ENCODE peak calls at places on chromosome 12, in seven cellular contexts. One of them, this sample, is unnamed.

GRCh38 chr12:114993202-114993601 is 309.2 kb upstream of the TBX3 start:
- DNase-seq in Caco-2: no peak
- DNase-seq in activated CD4-positive, alpha-beta T cell treated with anti-CD3 and anti-CD28 coated beads for 1 hour: no peak
- DNase-seq in Caki2: no peak
- DNase-seq in psoas muscle: no peak
- DNase-seq in astrocyte of the spinal cord: no peak
- DNase-seq in aorta: no peak
- DNase-seq in this sample: no peak

GRCh38 chr12:114245555-114245954 is 160.4 kb downstream of the TBX5 start:
- DNase-seq in Caco-2: no peak
- DNase-seq in activated CD4-positive, alpha-beta T cell treated with anti-CD3 and anti-CD28 coated beads for 1 hour: no peak
- DNase-seq in Caki2: no peak
- DNase-seq in psoas muscle: no peak
- DNase-seq in astrocyte of the spinal cord: no peak
- DNase-seq in aorta: no peak
- DNase-seq in this sample: no peak

GRCh38 chr12:14948672-14949071 is 10.3 kb upstream of the ERP27 start:
- DNase-seq in Caco-2: no peak
- DNase-seq in activated CD4-positive, alpha-beta T cell treated with anti-CD3 and anti-CD28 coated beads for 1 hour: no peak
- DNase-seq in Caki2: peak
- DNase-seq in psoas muscle: no peak
- DNase-seq in astrocyte of the spinal cord: peak
- DNase-seq in aorta: no peak
- DNase-seq in this sample: no peak

GRCh38 chr12:124392271-124392990 is 97.5 kb downstream of the RFLNA start:
- DNase-seq in Caco-2: no peak
- DNase-seq in activated CD4-positive, alpha-beta T cell treated with anti-CD3 and anti-CD28 coated beads for 1 hour: no peak
- DNase-seq in Caki2: peak
- DNase-seq in psoas muscle: peak
- DNase-seq in astrocyte of the spinal cord: peak
- DNase-seq in aorta: peak
- DNase-seq in this sample: no peak

GRCh38 chr12:58066296-58066695 is 124.9 kb downstream of the ATP23 start:
- DNase-seq in Caco-2: no peak
- DNase-seq in activated CD4-positive, alpha-beta T cell treated with anti-CD3 and anti-CD28 coated beads for 1 hour: no peak
- DNase-seq in Caki2: no peak
- DNase-seq in psoas muscle: no peak
- DNase-seq in astrocyte of the spinal cord: no peak
- DNase-seq in aorta: no peak
- DNase-seq in this sample: no peak

GRCh38 chr12:48973531-48973930 is 2.0 kb upstream of the WNT10B start:
- DNase-seq in Caco-2: no peak
- DNase-seq in activated CD4-positive, alpha-beta T cell treated with anti-CD3 and anti-CD28 coated beads for 1 hour: no peak
- DNase-seq in Caki2: no peak
- DNase-seq in psoas muscle: peak
- DNase-seq in astrocyte of the spinal cord: no peak
- DNase-seq in aorta: peak
- DNase-seq in this sample: no peak

GRCh38 chr12:54891717-54892478 is 37.6 kb downstream of the MUCL1 start:
- DNase-seq in Caco-2: peak
- DNase-seq in activated CD4-positive, alpha-beta T cell treated with anti-CD3 and anti-CD28 coated beads for 1 hour: no peak
- DNase-seq in Caki2: no peak
- DNase-seq in psoas muscle: no peak
- DNase-seq in astrocyte of the spinal cord: peak
- DNase-seq in aorta: no peak
- DNase-seq in this sample: no peak

GRCh38 chr12:11204173-11204572 is 17.4 kb upstream of the TAS2R42 start:
- DNase-seq in Caco-2: no peak
- DNase-seq in activated CD4-positive, alpha-beta T cell treated with anti-CD3 and anti-CD28 coated beads for 1 hour: no peak
- DNase-seq in Caki2: no peak
- DNase-seq in psoas muscle: no peak
- DNase-seq in astrocyte of the spinal cord: no peak
- DNase-seq in aorta: no peak
- DNase-seq in this sample: no peak

GRCh38 chr12:2329811-2330210 is 277.0 kb downstream of the CACNA1C start:
- DNase-seq in Caco-2: no peak
- DNase-seq in activated CD4-positive, alpha-beta T cell treated with anti-CD3 and anti-CD28 coated beads for 1 hour: no peak
- DNase-seq in Caki2: no peak
- DNase-seq in psoas muscle: no peak
- DNase-seq in astrocyte of the spinal cord: no peak
- DNase-seq in aorta: no peak
- DNase-seq in this sample: no peak

GRCh38 chr12:123062682-123063426 is 82.4 kb downstream of the ARL6IP4 start:
- DNase-seq in Caco-2: no peak
- DNase-seq in activated CD4-positive, alpha-beta T cell treated with anti-CD3 and anti-CD28 coated beads for 1 hour: no peak
- DNase-seq in Caki2: no peak
- DNase-seq in psoas muscle: peak
- DNase-seq in astrocyte of the spinal cord: peak
- DNase-seq in aorta: peak
- DNase-seq in this sample: no peak

GRCh38 chr12:47094804-47095203 is 15.0 kb upstream of the AMIGO2 start:
- DNase-seq in Caco-2: no peak
- DNase-seq in activated CD4-positive, alpha-beta T cell treated with anti-CD3 and anti-CD28 coated beads for 1 hour: no peak
- DNase-seq in Caki2: peak
- DNase-seq in psoas muscle: no peak
- DNase-seq in astrocyte of the spinal cord: peak
- DNase-seq in aorta: no peak
- DNase-seq in this sample: no peak

GRCh38 chr12:23880988-23881387 is 68.5 kb downstream of the SOX5 start:
- DNase-seq in Caco-2: no peak
- DNase-seq in activated CD4-positive, alpha-beta T cell treated with anti-CD3 and anti-CD28 coated beads for 1 hour: no peak
- DNase-seq in Caki2: no peak
- DNase-seq in psoas muscle: no peak
- DNase-seq in astrocyte of the spinal cord: no peak
- DNase-seq in aorta: no peak
- DNase-seq in this sample: no peak

GRCh38 chr12:97160277-97160676 is 253.2 kb downstream of the NEDD1 start:
- DNase-seq in Caco-2: no peak
- DNase-seq in activated CD4-positive, alpha-beta T cell treated with anti-CD3 and anti-CD28 coated beads for 1 hour: no peak
- DNase-seq in Caki2: no peak
- DNase-seq in psoas muscle: no peak
- DNase-seq in astrocyte of the spinal cord: no peak
- DNase-seq in aorta: no peak
- DNase-seq in this sample: no peak

GRCh38 chr12:31773867-31774266 is 45.0 kb upstream of the AMN1 start:
- DNase-seq in Caco-2: peak
- DNase-seq in activated CD4-positive, alpha-beta T cell treated with anti-CD3 and anti-CD28 coated beads for 1 hour: no peak
- DNase-seq in Caki2: no peak
- DNase-seq in psoas muscle: no peak
- DNase-seq in astrocyte of the spinal cord: no peak
- DNase-seq in aorta: no peak
- DNase-seq in this sample: no peak

GRCh38 chr12:21813751-21814150 is 39.2 kb upstream of the KCNJ8 start:
- DNase-seq in Caco-2: no peak
- DNase-seq in activated CD4-positive, alpha-beta T cell treated with anti-CD3 and anti-CD28 coated beads for 1 hour: no peak
- DNase-seq in Caki2: no peak
- DNase-seq in psoas muscle: no peak
- DNase-seq in astrocyte of the spinal cord: no peak
- DNase-seq in aorta: no peak
- DNase-seq in this sample: no peak

GRCh38 chr12:29640589-29641345 is 143.0 kb downstream of the TMTC1 start:
- DNase-seq in Caco-2: peak
- DNase-seq in activated CD4-positive, alpha-beta T cell treated with anti-CD3 and anti-CD28 coated beads for 1 hour: no peak
- DNase-seq in Caki2: peak
- DNase-seq in psoas muscle: no peak
- DNase-seq in astrocyte of the spinal cord: peak
- DNase-seq in aorta: peak
- DNase-seq in this sample: no peak

GRCh38 chr12:19946549-19946948 is 421.8 kb upstream of the PDE3A start:
- DNase-seq in Caco-2: no peak
- DNase-seq in activated CD4-positive, alpha-beta T cell treated with anti-CD3 and anti-CD28 coated beads for 1 hour: no peak
- DNase-seq in Caki2: peak
- DNase-seq in psoas muscle: no peak
- DNase-seq in astrocyte of the spinal cord: peak
- DNase-seq in aorta: no peak
- DNase-seq in this sample: no peak

GRCh38 chr12:47272412-47273190 is 192.8 kb upstream of the AMIGO2 start:
- DNase-seq in Caco-2: no peak
- DNase-seq in activated CD4-positive, alpha-beta T cell treated with anti-CD3 and anti-CD28 coated beads for 1 hour: no peak
- DNase-seq in Caki2: no peak
- DNase-seq in psoas muscle: no peak
- DNase-seq in astrocyte of the spinal cord: no peak
- DNase-seq in aorta: no peak
- DNase-seq in this sample: no peak

GRCh38 chr12:79546461-79547043 is 144.2 kb downstream of the PAWR start:
- DNase-seq in Caco-2: no peak
- DNase-seq in activated CD4-positive, alpha-beta T cell treated with anti-CD3 and anti-CD28 coated beads for 1 hour: no peak
- DNase-seq in Caki2: peak
- DNase-seq in psoas muscle: no peak
- DNase-seq in astrocyte of the spinal cord: peak
- DNase-seq in aorta: no peak
- DNase-seq in this sample: no peak

GRCh38 chr12:29051221-29051620 is 97.9 kb upstream of the FAR2 start:
- DNase-seq in Caco-2: no peak
- DNase-seq in activated CD4-positive, alpha-beta T cell treated with anti-CD3 and anti-CD28 coated beads for 1 hour: no peak
- DNase-seq in Caki2: no peak
- DNase-seq in psoas muscle: no peak
- DNase-seq in astrocyte of the spinal cord: peak
- DNase-seq in aorta: no peak
- DNase-seq in this sample: no peak

GRCh38 chr12:30818562-30818961 is 63.8 kb upstream of the CAPRIN2 start:
- DNase-seq in Caco-2: no peak
- DNase-seq in activated CD4-positive, alpha-beta T cell treated with anti-CD3 and anti-CD28 coated beads for 1 hour: no peak
- DNase-seq in Caki2: no peak
- DNase-seq in psoas muscle: no peak
- DNase-seq in astrocyte of the spinal cord: no peak
- DNase-seq in aorta: no peak
- DNase-seq in this sample: no peak

GRCh38 chr12:82596484-82596883 is 90.2 kb upstream of the TMTC2 start:
- DNase-seq in Caco-2: no peak
- DNase-seq in activated CD4-positive, alpha-beta T cell treated with anti-CD3 and anti-CD28 coated beads for 1 hour: no peak
- DNase-seq in Caki2: no peak
- DNase-seq in psoas muscle: no peak
- DNase-seq in astrocyte of the spinal cord: no peak
- DNase-seq in aorta: no peak
- DNase-seq in this sample: no peak

GRCh38 chr12:112900298-112901145 is 6.2 kb upstream of the OAS1 start:
- DNase-seq in Caco-2: peak
- DNase-seq in activated CD4-positive, alpha-beta T cell treated with anti-CD3 and anti-CD28 coated beads for 1 hour: no peak
- DNase-seq in Caki2: peak
- DNase-seq in psoas muscle: no peak
- DNase-seq in astrocyte of the spinal cord: peak
- DNase-seq in aorta: no peak
- DNase-seq in this sample: no peak

GRCh38 chr12:90407841-90408240 is 547.1 kb downstream of the CCER1 start:
- DNase-seq in Caco-2: no peak
- DNase-seq in activated CD4-positive, alpha-beta T cell treated with anti-CD3 and anti-CD28 coated beads for 1 hour: no peak
- DNase-seq in Caki2: no peak
- DNase-seq in psoas muscle: no peak
- DNase-seq in astrocyte of the spinal cord: no peak
- DNase-seq in aorta: no peak
- DNase-seq in this sample: no peak

GRCh38 chr12:14417717-14418116 is 52.2 kb downstream of the ATF7IP start:
- DNase-seq in Caco-2: peak
- DNase-seq in activated CD4-positive, alpha-beta T cell treated with anti-CD3 and anti-CD28 coated beads for 1 hour: peak
- DNase-seq in Caki2: no peak
- DNase-seq in psoas muscle: peak
- DNase-seq in astrocyte of the spinal cord: peak
- DNase-seq in aorta: peak
- DNase-seq in this sample: peak

GRCh38 chr12:2192231-2192630 is 139.4 kb downstream of the CACNA1C start:
- DNase-seq in Caco-2: no peak
- DNase-seq in activated CD4-positive, alpha-beta T cell treated with anti-CD3 and anti-CD28 coated beads for 1 hour: no peak
- DNase-seq in Caki2: no peak
- DNase-seq in psoas muscle: no peak
- DNase-seq in astrocyte of the spinal cord: no peak
- DNase-seq in aorta: no peak
- DNase-seq in this sample: no peak

GRCh38 chr12:7460375-7461259 is 16.7 kb upstream of the CD163L1 start:
- DNase-seq in Caco-2: peak
- DNase-seq in activated CD4-positive, alpha-beta T cell treated with anti-CD3 and anti-CD28 coated beads for 1 hour: peak
- DNase-seq in Caki2: peak
- DNase-seq in psoas muscle: no peak
- DNase-seq in astrocyte of the spinal cord: peak
- DNase-seq in aorta: no peak
- DNase-seq in this sample: no peak

GRCh38 chr12:102811125-102811737 is 105.8 kb downstream of the PAH start:
- DNase-seq in Caco-2: peak
- DNase-seq in activated CD4-positive, alpha-beta T cell treated with anti-CD3 and anti-CD28 coated beads for 1 hour: no peak
- DNase-seq in Caki2: no peak
- DNase-seq in psoas muscle: peak
- DNase-seq in astrocyte of the spinal cord: no peak
- DNase-seq in aorta: no peak
- DNase-seq in this sample: no peak

GRCh38 chr12:20011200-20011599 is 357.1 kb upstream of the PDE3A start:
- DNase-seq in Caco-2: no peak
- DNase-seq in activated CD4-positive, alpha-beta T cell treated with anti-CD3 and anti-CD28 coated beads for 1 hour: no peak
- DNase-seq in Caki2: no peak
- DNase-seq in psoas muscle: no peak
- DNase-seq in astrocyte of the spinal cord: peak
- DNase-seq in aorta: no peak
- DNase-seq in this sample: no peak

GRCh38 chr12:3453947-3454675 is 36.9 kb upstream of the PRMT8 start:
- DNase-seq in Caco-2: no peak
- DNase-seq in activated CD4-positive, alpha-beta T cell treated with anti-CD3 and anti-CD28 coated beads for 1 hour: no peak
- DNase-seq in Caki2: peak
- DNase-seq in psoas muscle: no peak
- DNase-seq in astrocyte of the spinal cord: peak
- DNase-seq in aorta: no peak
- DNase-seq in this sample: no peak

GRCh38 chr12:108638141-108638823 is 4.6 kb upstream of the SELPLG start:
- DNase-seq in Caco-2: no peak
- DNase-seq in activated CD4-positive, alpha-beta T cell treated with anti-CD3 and anti-CD28 coated beads for 1 hour: no peak
- DNase-seq in Caki2: no peak
- DNase-seq in psoas muscle: no peak
- DNase-seq in astrocyte of the spinal cord: no peak
- DNase-seq in aorta: peak
- DNase-seq in this sample: no peak

GRCh38 chr12:118187746-118188390 is 51.9 kb downstream of the PEBP1 start:
- DNase-seq in Caco-2: no peak
- DNase-seq in activated CD4-positive, alpha-beta T cell treated with anti-CD3 and anti-CD28 coated beads for 1 hour: no peak
- DNase-seq in Caki2: no peak
- DNase-seq in psoas muscle: no peak
- DNase-seq in astrocyte of the spinal cord: no peak
- DNase-seq in aorta: no peak
- DNase-seq in this sample: no peak

GRCh38 chr12:67275380-67275913 is 6.3 kb downstream of the CAND1 start:
- DNase-seq in Caco-2: no peak
- DNase-seq in activated CD4-positive, alpha-beta T cell treated with anti-CD3 and anti-CD28 coated beads for 1 hour: no peak
- DNase-seq in Caki2: peak
- DNase-seq in psoas muscle: no peak
- DNase-seq in astrocyte of the spinal cord: no peak
- DNase-seq in aorta: no peak
- DNase-seq in this sample: no peak

GRCh38 chr12:40602562-40602961 is 89.7 kb upstream of the CNTN1 start:
- DNase-seq in Caco-2: no peak
- DNase-seq in activated CD4-positive, alpha-beta T cell treated with anti-CD3 and anti-CD28 coated beads for 1 hour: no peak
- DNase-seq in Caki2: no peak
- DNase-seq in psoas muscle: no peak
- DNase-seq in astrocyte of the spinal cord: no peak
- DNase-seq in aorta: no peak
- DNase-seq in this sample: no peak